ENCODE peak calls at places on chromosomes 5 and 9, in eight cellular contexts. One of them, this sample, is unnamed. For H3K4me1, the result is how much of the 10 kb centered on the place peaks cover.

GRCh38 chr9:95409650-95410426 is 92.3 kb upstream of the FANCC start:
- DNase-seq in right cardiac atrium: no peak
- DNase-seq in H1: no peak
- DNase-seq in PC-3: peak
- DNase-seq in left ventricle myocardium inferior: no peak
- DNase-seq in cardiac muscle cell: no peak
- DNase-seq in tibial nerve: peak
- DNase-seq in lower lobe of right lung: no peak
- DNase-seq in this sample: no peak

GRCh38 chr5:106521701-106522100 is 1149.0 kb downstream of the EFNA5 start:
- DNase-seq in right cardiac atrium: no peak
- DNase-seq in H1: no peak
- DNase-seq in PC-3: peak
- DNase-seq in left ventricle myocardium inferior: no peak
- DNase-seq in cardiac muscle cell: no peak
- DNase-seq in tibial nerve: no peak
- DNase-seq in lower lobe of right lung: no peak
- DNase-seq in this sample: no peak

GRCh38 chr9:4225291-4226119 is 74.4 kb downstream of the GLIS3 start:
- DNase-seq in right cardiac atrium: no peak
- DNase-seq in H1: no peak
- DNase-seq in PC-3: peak
- DNase-seq in left ventricle myocardium inferior: no peak
- DNase-seq in cardiac muscle cell: no peak
- DNase-seq in tibial nerve: no peak
- DNase-seq in lower lobe of right lung: no peak
- DNase-seq in this sample: no peak

GRCh38 chr9:137294091-137294683 is 7.9 kb downstream of the NRARP start:
- DNase-seq in right cardiac atrium: peak
- DNase-seq in H1: peak
- DNase-seq in PC-3: peak
- DNase-seq in left ventricle myocardium inferior: no peak
- DNase-seq in cardiac muscle cell: no peak
- DNase-seq in tibial nerve: no peak
- DNase-seq in lower lobe of right lung: no peak
- DNase-seq in this sample: no peak

GRCh38 chr5:39197556-39197955 is 21.8 kb downstream of the FYB1 start:
- DNase-seq in right cardiac atrium: no peak
- DNase-seq in H1: no peak
- DNase-seq in PC-3: no peak
- DNase-seq in left ventricle myocardium inferior: no peak
- DNase-seq in cardiac muscle cell: no peak
- DNase-seq in tibial nerve: no peak
- DNase-seq in lower lobe of right lung: no peak
- DNase-seq in this sample: peak

GRCh38 chr5:79561525-79561893 is 47.6 kb upstream of the HOMER1 start:
- DNase-seq in right cardiac atrium: no peak
- DNase-seq in H1: no peak
- DNase-seq in PC-3: no peak
- DNase-seq in left ventricle myocardium inferior: no peak
- DNase-seq in cardiac muscle cell: no peak
- DNase-seq in tibial nerve: no peak
- DNase-seq in lower lobe of right lung: no peak
- DNase-seq in this sample: no peak

GRCh38 chr5:5304361-5305035 is 118.0 kb upstream of the ICE1 start:
- DNase-seq in right cardiac atrium: no peak
- DNase-seq in H1: no peak
- DNase-seq in PC-3: no peak
- DNase-seq in left ventricle myocardium inferior: no peak
- DNase-seq in cardiac muscle cell: no peak
- DNase-seq in tibial nerve: no peak
- DNase-seq in lower lobe of right lung: no peak
- DNase-seq in this sample: no peak

GRCh38 chr9:124217839-124218437 is 39.8 kb upstream of the NEK6 start:
- DNase-seq in right cardiac atrium: no peak
- DNase-seq in H1: no peak
- DNase-seq in PC-3: no peak
- DNase-seq in left ventricle myocardium inferior: no peak
- DNase-seq in cardiac muscle cell: no peak
- DNase-seq in tibial nerve: no peak
- DNase-seq in lower lobe of right lung: no peak
- DNase-seq in this sample: no peak

GRCh38 chr5:180116077-180116375 is 44.5 kb upstream of the RNF130 start:
- DNase-seq in right cardiac atrium: no peak
- DNase-seq in H1: no peak
- DNase-seq in PC-3: no peak
- DNase-seq in left ventricle myocardium inferior: no peak
- DNase-seq in cardiac muscle cell: no peak
- DNase-seq in tibial nerve: no peak
- DNase-seq in lower lobe of right lung: no peak
- DNase-seq in this sample: no peak

GRCh38 chr5:116377276-116378006 is 197.2 kb downstream of the SEMA6A start:
- DNase-seq in right cardiac atrium: no peak
- DNase-seq in H1: no peak
- DNase-seq in PC-3: no peak
- DNase-seq in left ventricle myocardium inferior: no peak
- DNase-seq in cardiac muscle cell: no peak
- DNase-seq in tibial nerve: no peak
- DNase-seq in lower lobe of right lung: no peak
- DNase-seq in this sample: no peak

GRCh38 chr9:5453004-5453403 is 2.7 kb downstream of the CD274 start:
- DNase-seq in right cardiac atrium: no peak
- DNase-seq in H1: no peak
- DNase-seq in PC-3: peak
- DNase-seq in left ventricle myocardium inferior: no peak
- DNase-seq in cardiac muscle cell: no peak
- DNase-seq in tibial nerve: no peak
- DNase-seq in lower lobe of right lung: no peak
- DNase-seq in this sample: no peak

DNA sequence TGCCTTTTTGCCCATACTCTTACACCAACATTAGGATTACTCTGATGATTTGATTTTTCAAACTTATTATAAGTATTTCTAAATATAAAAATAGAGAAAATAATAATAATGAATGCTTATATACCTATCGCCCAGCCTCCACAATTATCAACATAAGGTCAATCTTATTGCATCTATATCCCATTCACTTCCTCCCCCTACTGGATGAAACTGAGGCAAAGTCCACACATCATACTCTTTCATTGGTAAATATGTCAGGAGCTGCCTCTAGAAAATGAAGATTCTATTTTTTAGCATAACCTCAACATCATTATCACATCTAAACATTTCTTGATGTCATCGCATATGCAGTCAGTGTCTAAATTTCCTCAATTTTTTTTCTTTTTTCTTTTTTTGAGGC is 44.3 kb downstream of the SH3RF2 start:
- DNase-seq in right cardiac atrium: no peak
- DNase-seq in H1: no peak
- DNase-seq in PC-3: no peak
- DNase-seq in left ventricle myocardium inferior: no peak
- DNase-seq in cardiac muscle cell: no peak
- DNase-seq in tibial nerve: no peak
- DNase-seq in lower lobe of right lung: no peak
- DNase-seq in this sample: no peak
- H3K4me1 ChIP-seq in right cardiac atrium: under half
- H3K4me1 ChIP-seq in H1: under half
- H3K4me1 ChIP-seq in PC-3: half or more
- H3K4me1 ChIP-seq in left ventricle myocardium inferior: half or more
- H3K4me1 ChIP-seq in cardiac muscle cell: half or more
- H3K4me1 ChIP-seq in tibial nerve: under half
- H3K4me1 ChIP-seq in lower lobe of right lung: under half
- H3K4me1 ChIP-seq in this sample: under half

GRCh38 chr5:157547909-157548512 is 27.6 kb downstream of the ADAM19 start:
- DNase-seq in right cardiac atrium: no peak
- DNase-seq in H1: no peak
- DNase-seq in PC-3: no peak
- DNase-seq in left ventricle myocardium inferior: no peak
- DNase-seq in cardiac muscle cell: no peak
- DNase-seq in tibial nerve: no peak
- DNase-seq in lower lobe of right lung: no peak
- DNase-seq in this sample: no peak

GRCh38 chr5:157549283-157549629 is 26.3 kb downstream of the ADAM19 start:
- DNase-seq in right cardiac atrium: no peak
- DNase-seq in H1: no peak
- DNase-seq in PC-3: peak
- DNase-seq in left ventricle myocardium inferior: no peak
- DNase-seq in cardiac muscle cell: no peak
- DNase-seq in tibial nerve: no peak
- DNase-seq in lower lobe of right lung: no peak
- DNase-seq in this sample: no peak

GRCh38 chr5:157548513-157549282 is 26.9 kb downstream of the ADAM19 start:
- DNase-seq in right cardiac atrium: no peak
- DNase-seq in H1: no peak
- DNase-seq in PC-3: peak
- DNase-seq in left ventricle myocardium inferior: no peak
- DNase-seq in cardiac muscle cell: no peak
- DNase-seq in tibial nerve: no peak
- DNase-seq in lower lobe of right lung: no peak
- DNase-seq in this sample: no peak

GRCh38 chr5:157550668-157551067 is 24.9 kb downstream of the ADAM19 start:
- DNase-seq in right cardiac atrium: no peak
- DNase-seq in H1: no peak
- DNase-seq in PC-3: peak
- DNase-seq in left ventricle myocardium inferior: no peak
- DNase-seq in cardiac muscle cell: no peak
- DNase-seq in tibial nerve: no peak
- DNase-seq in lower lobe of right lung: no peak
- DNase-seq in this sample: no peak

GRCh38 chr5:157549954-157550549 is 25.5 kb downstream of the ADAM19 start:
- DNase-seq in right cardiac atrium: no peak
- DNase-seq in H1: no peak
- DNase-seq in PC-3: peak
- DNase-seq in left ventricle myocardium inferior: no peak
- DNase-seq in cardiac muscle cell: no peak
- DNase-seq in tibial nerve: no peak
- DNase-seq in lower lobe of right lung: no peak
- DNase-seq in this sample: no peak
- H3K4me1 ChIP-seq in right cardiac atrium: under half
- H3K4me1 ChIP-seq in H1: under half
- H3K4me1 ChIP-seq in PC-3: under half
- H3K4me1 ChIP-seq in left ventricle myocardium inferior: half or more
- H3K4me1 ChIP-seq in cardiac muscle cell: under half
- H3K4me1 ChIP-seq in tibial nerve: under half
- H3K4me1 ChIP-seq in lower lobe of right lung: under half
- H3K4me1 ChIP-seq in this sample: half or more

GRCh38 chr9:76200315-76200714 is 193.9 kb downstream of the RFK start:
- DNase-seq in right cardiac atrium: no peak
- DNase-seq in H1: no peak
- DNase-seq in PC-3: no peak
- DNase-seq in left ventricle myocardium inferior: no peak
- DNase-seq in cardiac muscle cell: no peak
- DNase-seq in tibial nerve: no peak
- DNase-seq in lower lobe of right lung: no peak
- DNase-seq in this sample: no peak

GRCh38 chr9:76206821-76207220 is 187.4 kb downstream of the RFK start:
- DNase-seq in right cardiac atrium: no peak
- DNase-seq in H1: no peak
- DNase-seq in PC-3: no peak
- DNase-seq in left ventricle myocardium inferior: no peak
- DNase-seq in cardiac muscle cell: no peak
- DNase-seq in tibial nerve: no peak
- DNase-seq in lower lobe of right lung: no peak
- DNase-seq in this sample: no peak

GRCh38 chr9:76198336-76198735 is 195.9 kb downstream of the RFK start:
- DNase-seq in right cardiac atrium: peak
- DNase-seq in H1: no peak
- DNase-seq in PC-3: no peak
- DNase-seq in left ventricle myocardium inferior: peak
- DNase-seq in cardiac muscle cell: no peak
- DNase-seq in tibial nerve: no peak
- DNase-seq in lower lobe of right lung: no peak
- DNase-seq in this sample: no peak

GRCh38 chr9:76200730-76201129 is 193.5 kb downstream of the RFK start:
- DNase-seq in right cardiac atrium: no peak
- DNase-seq in H1: no peak
- DNase-seq in PC-3: no peak
- DNase-seq in left ventricle myocardium inferior: no peak
- DNase-seq in cardiac muscle cell: peak
- DNase-seq in tibial nerve: no peak
- DNase-seq in lower lobe of right lung: no peak
- DNase-seq in this sample: no peak

GRCh38 chr9:76203373-76203772 is 190.9 kb downstream of the RFK start:
- DNase-seq in right cardiac atrium: no peak
- DNase-seq in H1: no peak
- DNase-seq in PC-3: no peak
- DNase-seq in left ventricle myocardium inferior: no peak
- DNase-seq in cardiac muscle cell: no peak
- DNase-seq in tibial nerve: peak
- DNase-seq in lower lobe of right lung: peak
- DNase-seq in this sample: no peak
- H3K4me1 ChIP-seq in right cardiac atrium: under half
- H3K4me1 ChIP-seq in H1: under half
- H3K4me1 ChIP-seq in PC-3: under half
- H3K4me1 ChIP-seq in left ventricle myocardium inferior: under half
- H3K4me1 ChIP-seq in cardiac muscle cell: under half
- H3K4me1 ChIP-seq in tibial nerve: under half
- H3K4me1 ChIP-seq in lower lobe of right lung: under half
- H3K4me1 ChIP-seq in this sample: under half

GRCh38 chr9:72352911-72353388 is 12.1 kb downstream of the ZFAND5 start:
- DNase-seq in right cardiac atrium: no peak
- DNase-seq in H1: no peak
- DNase-seq in PC-3: no peak
- DNase-seq in left ventricle myocardium inferior: no peak
- DNase-seq in cardiac muscle cell: no peak
- DNase-seq in tibial nerve: no peak
- DNase-seq in lower lobe of right lung: no peak
- DNase-seq in this sample: no peak
- H3K4me1 ChIP-seq in right cardiac atrium: under half
- H3K4me1 ChIP-seq in H1: under half
- H3K4me1 ChIP-seq in PC-3: under half
- H3K4me1 ChIP-seq in left ventricle myocardium inferior: half or more
- H3K4me1 ChIP-seq in cardiac muscle cell: under half
- H3K4me1 ChIP-seq in tibial nerve: under half
- H3K4me1 ChIP-seq in lower lobe of right lung: under half
- H3K4me1 ChIP-seq in this sample: under half

DNA sequence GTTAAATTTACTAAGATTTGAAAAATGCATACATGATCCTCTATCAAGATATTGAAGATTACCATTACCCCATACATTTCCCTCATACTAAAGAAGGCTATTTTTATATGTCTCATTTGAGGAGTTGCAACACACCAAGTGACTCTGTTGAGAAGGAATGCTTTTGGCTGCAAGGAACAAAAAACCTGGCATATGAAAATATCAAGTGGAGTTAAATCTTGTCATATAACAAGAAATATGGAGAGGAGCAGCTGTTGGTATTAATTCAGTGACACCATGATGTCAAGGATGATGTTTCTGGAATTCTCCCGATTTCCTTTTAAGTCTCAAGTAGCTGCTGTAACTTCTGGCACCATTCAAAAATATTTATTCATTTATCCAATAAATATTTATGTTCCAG is 193.8 kb downstream of the CSNK1G3 start:
- DNase-seq in right cardiac atrium: no peak
- DNase-seq in H1: no peak
- DNase-seq in PC-3: peak
- DNase-seq in left ventricle myocardium inferior: no peak
- DNase-seq in cardiac muscle cell: no peak
- DNase-seq in tibial nerve: no peak
- DNase-seq in lower lobe of right lung: no peak
- DNase-seq in this sample: no peak
- H3K4me1 ChIP-seq in right cardiac atrium: under half
- H3K4me1 ChIP-seq in H1: under half
- H3K4me1 ChIP-seq in PC-3: under half
- H3K4me1 ChIP-seq in left ventricle myocardium inferior: under half
- H3K4me1 ChIP-seq in cardiac muscle cell: under half
- H3K4me1 ChIP-seq in tibial nerve: under half
- H3K4me1 ChIP-seq in lower lobe of right lung: under half
- H3K4me1 ChIP-seq in this sample: under half

This sample was measured in effector memory CD4-positive, alpha-beta T cell.